ENCODE peak calls at places on chromosomes 3 and 15, in ten cellular contexts. U is AG10803; L is effector memory CD8-positive, alpha-beta T cell; I is C1 segment of cervical spinal cord; V is left ventricle myocardium superior; M is RPMI8226; T is NCI-H510A treated with DMSO at 0.1 percent for 48 hours; R is NCI-H524; G is stimulated activated CD8-positive, alpha-beta memory T cell treated with anti-CD3 and anti-CD28 coated beads, Interleukin-2, amount 100 ng/mL, for 1 hour; Q is T-cell. W is an unnamed sample.
A peak's percentile ranks its signal among the peaks of the same experiment; 100 is the strongest.

GRCh38 chr15:63465104-63465503 is 39.3 kb upstream of the USP3 start:
- DNase-seq in G (no peak), M (peak; percentile 55), V (no peak), R (no peak), L (no peak), I (no peak), U (peak; percentile 86), T (no peak), Q (no peak), W (no peak)

GRCh38 chr3:194871864-194872668 is 186.4 kb downstream of the FAM43A start:
- DNase-seq in R (peak; percentile 68), Q (no peak), M (no peak), T (no peak), L (no peak), V (no peak), U (peak; percentile 63), I (no peak), G (no peak), W (no peak)

GRCh38 chr15:76987896-76988860 is 6.7 kb upstream of the PSTPIP1 start:
- DNase-seq in I (no peak), R (no peak), L (no peak), Q (no peak), T (no peak), M (no peak), V (peak; percentile 79), G (no peak), U (no peak), W (no peak)

GRCh38 chr3:31504230-31504629 is 28.5 kb upstream of the STT3B start:
- DNase-seq in G (no peak), L (no peak), R (no peak), T (no peak), M (no peak), U (no peak), V (no peak), I (no peak), Q (no peak), W (no peak)

GRCh38 chr3:159829056-159829995 is 159.3 kb upstream of the IL12A start:
- DNase-seq in T (peak; percentile 96), V (peak; percentile 51), U (peak; percentile 94), R (peak; percentile 89), M (peak; percentile 29), L (no peak), Q (no peak), I (no peak), G (no peak), W (no peak)

GRCh38 chr15:32994810-32995424 is 199.6 kb downstream of the FMN1 start:
- DNase-seq in I (no peak), M (no peak), U (peak; percentile 63), R (peak; percentile 2), Q (no peak), T (peak; percentile 21), L (no peak), G (no peak), V (no peak), W (no peak)

GRCh38 chr3:4950948-4951347 is 28.3 kb upstream of the BHLHE40 start:
- DNase-seq in I (no peak), Q (no peak), U (no peak), M (no peak), G (no peak), T (no peak), R (no peak), L (no peak), V (no peak), W (no peak)

GRCh38 chr3:197216914-197217313 is 81.5 kb downstream of the DLG1 start:
- DNase-seq in V (no peak), R (no peak), M (no peak), U (peak; percentile 31), Q (no peak), I (no peak), L (no peak), G (no peak), T (no peak), W (no peak)

GRCh38 chr3:143237036-143237688 is 117.6 kb downstream of the CHST2 start:
- DNase-seq in L (no peak), U (peak; percentile 20), V (no peak), T (no peak), I (no peak), M (no peak), G (no peak), Q (no peak), R (no peak), W (no peak)

GRCh38 chr3:126394179-126394976 is at the start of gene CFAP100:
- DNase-seq in Q (no peak), G (no peak), L (no peak), R (peak; percentile 68), V (peak; percentile 61), U (peak; percentile 18), T (peak; percentile 19), M (no peak), I (peak; percentile 41), W (no peak)

GRCh38 chr3:36965440-36965839 is 20.6 kb upstream of the TRANK1 start:
- DNase-seq in M (no peak), Q (no peak), I (no peak), L (no peak), V (no peak), T (peak; percentile 83), R (no peak), U (no peak), G (no peak), W (no peak)

GRCh38 chr3:161913786-161914389 is 417.3 kb downstream of the OTOL1 start:
- DNase-seq in Q (no peak), L (no peak), R (no peak), V (no peak), T (no peak), M (no peak), U (peak; percentile 46), G (no peak), I (no peak), W (no peak)

GRCh38 chr15:75420698-75421097 is 30.8 kb downstream of the SIN3A start:
- DNase-seq in V (no peak), T (no peak), U (no peak), R (no peak), L (no peak), G (no peak), M (no peak), Q (no peak), I (no peak), W (no peak)

GRCh38 chr3:113312416-113312815 is 101.1 kb downstream of the BOC start:
- DNase-seq in V (no peak), I (no peak), G (no peak), L (no peak), R (no peak), M (no peak), T (no peak), U (no peak), Q (no peak), W (no peak)

GRCh38 chr15:88385078-88385700 is 82.0 kb downstream of the MRPL46 start:
- DNase-seq in U (peak; percentile 60), Q (no peak), T (no peak), L (no peak), V (no peak), R (no peak), G (no peak), M (no peak), I (no peak), W (no peak)

GRCh38 chr3:31968927-31969418 is 12.1 kb downstream of the OSBPL10 start:
- DNase-seq in G (no peak), M (no peak), Q (no peak), V (no peak), R (no peak), T (no peak), U (peak; percentile 88), L (no peak), I (no peak), W (no peak)

GRCh38 chr3:138195491-138195890 is 8.4 kb downstream of the ARMC8 start:
- DNase-seq in Q (no peak), V (no peak), M (no peak), L (no peak), U (no peak), R (peak; percentile 17), T (no peak), G (no peak), I (no peak), W (no peak)

GRCh38 chr3:174937488-174937887 is 78.4 kb downstream of the NAALADL2 start:
- DNase-seq in U (peak; percentile 72), M (no peak), V (no peak), T (no peak), Q (no peak), G (no peak), I (no peak), R (no peak), L (no peak), W (no peak)

GRCh38 chr3:169085827-169086226 is 577.7 kb downstream of the MECOM start:
- DNase-seq in R (no peak), L (no peak), G (no peak), T (no peak), M (no peak), I (no peak), V (no peak), U (peak; percentile 98), Q (no peak), W (no peak)

GRCh38 chr15:51864408-51865056 is 35.1 kb downstream of the TMOD3 start:
- DNase-seq in U (peak; percentile 23), Q (no peak), G (no peak), M (no peak), V (no peak), L (no peak), I (no peak), T (no peak), R (no peak), W (no peak)